ENCODE peak calls at places on chromosomes 13 and 19, in eight cellular contexts. D is body of pancreas, P is neuronal stem cell, J is lower lobe of right lung, Q is Karpas-422, Z is RWPE2, M is left ventricle myocardium inferior, E is fibroblast of lung. T is an unnamed sample.

GRCh38 chr13:50805805-50806204 is 37.7 kb downstream of the DLEU7 start:
- DNase-seq in D (no peak), P (no peak), J (no peak), Q (peak), Z (no peak), M (no peak), E (peak), T (no peak)

GRCh38 chr13:44664308-44664707 is 88.2 kb upstream of the TSC22D1 start:
- DNase-seq in D (no peak), P (no peak), J (no peak), Q (no peak), Z (no peak), M (no peak), E (no peak), T (no peak)

GRCh38 chr19:35462476-35462953 is 14.5 kb downstream of the FFAR2 start:
- DNase-seq in D (no peak), P (no peak), J (no peak), Q (peak), Z (no peak), M (no peak), E (no peak), T (no peak)

GRCh38 chr19:41564515-41565383 is 11.2 kb upstream of the CEACAM21 start:
- DNase-seq in D (no peak), P (peak), J (no peak), Q (no peak), Z (no peak), M (no peak), E (no peak), T (no peak)

GRCh38 chr13:42064259-42064658 is 15.8 kb downstream of the DGKH start:
- DNase-seq in D (no peak), P (no peak), J (no peak), Q (no peak), Z (no peak), M (no peak), E (peak), T (no peak)

GRCh38 chr19:24051516-24051915 is 35.5 kb upstream of the ZNF254 start:
- DNase-seq in D (no peak), P (no peak), J (no peak), Q (no peak), Z (no peak), M (no peak), E (no peak), T (no peak)

GRCh38 chr13:94968040-94968756 is 255.9 kb upstream of the SOX21 start:
- DNase-seq in D (no peak), P (peak), J (no peak), Q (no peak), Z (no peak), M (no peak), E (peak), T (peak)

GRCh38 chr19:43532571-43532961 is 422 bp upstream of the ZNF575 start:
- DNase-seq in D (peak), P (no peak), J (peak), Q (peak), Z (no peak), M (no peak), E (no peak), T (no peak)

GRCh38 chr13:94947965-94948371 is 235.6 kb upstream of the SOX21 start:
- DNase-seq in D (no peak), P (peak), J (no peak), Q (no peak), Z (no peak), M (no peak), E (peak), T (peak)

GRCh38 chr19:13906910-13907309 is 909 bp downstream of the CC2D1A start:
- DNase-seq in D (no peak), P (no peak), J (no peak), Q (no peak), Z (no peak), M (no peak), E (no peak), T (no peak)

GRCh38 chr19:18543814-18544475 is 572 bp upstream of the FKBP8 start:
- DNase-seq in D (peak), P (peak), J (peak), Q (peak), Z (no peak), M (no peak), E (peak), T (peak)

GRCh38 chr19:38722947-38723605 is 21.2 kb downstream of the CAPN12 start:
- DNase-seq in D (no peak), P (no peak), J (no peak), Q (no peak), Z (no peak), M (no peak), E (no peak), T (no peak)

GRCh38 chr19:38720559-38721236 is 23.6 kb downstream of the CAPN12 start:
- DNase-seq in D (no peak), P (no peak), J (no peak), Q (no peak), Z (no peak), M (no peak), E (no peak), T (no peak)

GRCh38 chr19:38719761-38720558 is 24.3 kb downstream of the CAPN12 start:
- DNase-seq in D (no peak), P (no peak), J (no peak), Q (no peak), Z (no peak), M (no peak), E (peak), T (no peak)

GRCh38 chr19:38721977-38722773 is 22.1 kb downstream of the CAPN12 start:
- DNase-seq in D (no peak), P (peak), J (no peak), Q (no peak), Z (no peak), M (peak), E (no peak), T (no peak)

DNA sequence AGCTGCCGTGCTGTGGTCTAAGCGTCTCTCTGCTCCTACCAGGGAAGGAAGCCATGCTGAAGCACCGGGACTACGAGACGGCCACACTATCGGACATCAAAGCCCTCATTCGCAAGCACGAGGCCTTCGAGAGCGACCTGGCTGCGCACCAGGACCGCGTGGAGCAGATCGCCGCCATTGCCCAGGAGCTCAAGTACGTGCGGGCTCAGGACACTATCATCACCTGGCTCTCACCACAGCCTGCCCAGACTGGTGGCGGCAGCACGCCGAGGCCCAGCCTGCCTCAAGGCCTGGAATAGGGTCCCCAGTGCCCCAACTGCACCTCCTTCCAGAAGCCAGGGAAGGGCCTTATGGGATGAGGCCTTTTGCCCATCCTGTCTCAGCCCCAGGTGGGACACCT is 22.8 kb downstream of the CAPN12 start:
- DNase-seq in D (no peak), P (no peak), J (no peak), Q (no peak), Z (no peak), M (no peak), E (no peak), T (no peak)
- H3K27ac ChIP-seq in D (peak), P (peak), J (peak), Q (no peak), Z (no peak), M (peak), E (no peak), T (peak)

DNA sequence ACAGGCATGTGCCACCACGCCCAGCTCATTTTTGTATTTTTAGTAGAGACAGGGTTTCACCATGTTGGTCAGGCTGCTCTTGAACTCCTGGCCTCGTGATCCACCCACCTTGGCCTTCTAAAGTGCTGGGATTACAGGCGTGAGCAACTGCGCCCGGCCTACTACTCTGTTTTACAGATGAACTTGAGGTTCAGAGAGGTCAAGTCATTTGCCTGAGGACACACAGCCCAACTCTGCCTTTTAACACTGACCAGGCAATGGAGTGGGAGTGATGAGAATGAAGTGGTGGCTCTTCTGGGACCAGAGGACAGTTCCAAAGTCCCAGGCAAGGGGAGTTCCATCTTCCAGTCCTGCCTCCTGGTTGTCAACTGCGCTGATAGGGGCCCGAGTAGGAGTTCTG is 41.4 kb downstream of the CERS4 start:
- DNase-seq in D (no peak), P (no peak), J (no peak), Q (no peak), Z (no peak), M (no peak), E (no peak), T (no peak)
- H3K27ac ChIP-seq in D (peak), P (no peak), J (no peak), Q (no peak), Z (no peak), M (peak), E (no peak), T (peak)

GRCh38 chr19:8307965-8308866 is at the start of gene CD320:
- DNase-seq in D (peak), P (peak), J (peak), Q (peak), Z (peak), M (peak), E (peak), T (peak)

GRCh38 chr19:8306235-8307054 is 1.7 kb downstream of the CD320 start:
- DNase-seq in D (peak), P (no peak), J (peak), Q (no peak), Z (peak), M (no peak), E (no peak), T (no peak)

GRCh38 chr19:8307400-8307964 is 676 bp downstream of the CD320 start:
- DNase-seq in D (no peak), P (no peak), J (no peak), Q (peak), Z (peak), M (no peak), E (no peak), T (no peak)

GRCh38 chr19:8304841-8305621 is 3.1 kb downstream of the CD320 start:
- DNase-seq in D (peak), P (peak), J (peak), Q (peak), Z (peak), M (no peak), E (no peak), T (no peak)

GRCh38 chr19:8305798-8306197 is 2.4 kb downstream of the CD320 start:
- DNase-seq in D (peak), P (no peak), J (peak), Q (no peak), Z (peak), M (no peak), E (no peak), T (no peak)
- H3K27ac ChIP-seq in D (no peak), P (no peak), J (peak), Q (no peak), Z (no peak), M (peak), E (no peak), T (no peak)

GRCh38 chr19:49149652-49150105 is 5.5 kb downstream of the HRC start:
- DNase-seq in D (peak), P (peak), J (peak), Q (no peak), Z (no peak), M (peak), E (peak), T (peak)
- H3K27ac ChIP-seq in D (peak), P (peak), J (peak), Q (no peak), Z (peak), M (peak), E (peak), T (peak)

DNA sequence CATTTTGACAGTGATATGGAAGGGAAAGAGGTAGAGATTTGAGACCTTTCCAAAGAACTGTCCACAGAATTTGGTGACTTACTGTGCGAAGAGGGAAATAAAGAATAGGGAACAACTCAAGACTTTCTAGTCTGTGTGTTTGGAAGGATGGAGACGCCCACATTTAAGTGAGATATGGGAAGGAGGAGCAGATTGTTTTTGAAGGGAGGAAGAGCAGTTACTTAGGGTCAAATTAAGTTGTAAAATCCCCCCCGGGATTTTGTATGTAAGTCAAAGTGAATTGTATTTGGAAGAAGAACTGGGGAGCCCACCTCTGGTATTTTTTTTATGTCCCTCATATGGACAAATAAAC is 1.2 kb downstream of the USPL1 start:
- DNase-seq in D (no peak), P (no peak), J (no peak), Q (no peak), Z (no peak), M (no peak), E (no peak), T (no peak)
- H3K27ac ChIP-seq in D (peak), P (no peak), J (peak), Q (peak), Z (peak), M (peak), E (peak), T (peak)

DNA sequence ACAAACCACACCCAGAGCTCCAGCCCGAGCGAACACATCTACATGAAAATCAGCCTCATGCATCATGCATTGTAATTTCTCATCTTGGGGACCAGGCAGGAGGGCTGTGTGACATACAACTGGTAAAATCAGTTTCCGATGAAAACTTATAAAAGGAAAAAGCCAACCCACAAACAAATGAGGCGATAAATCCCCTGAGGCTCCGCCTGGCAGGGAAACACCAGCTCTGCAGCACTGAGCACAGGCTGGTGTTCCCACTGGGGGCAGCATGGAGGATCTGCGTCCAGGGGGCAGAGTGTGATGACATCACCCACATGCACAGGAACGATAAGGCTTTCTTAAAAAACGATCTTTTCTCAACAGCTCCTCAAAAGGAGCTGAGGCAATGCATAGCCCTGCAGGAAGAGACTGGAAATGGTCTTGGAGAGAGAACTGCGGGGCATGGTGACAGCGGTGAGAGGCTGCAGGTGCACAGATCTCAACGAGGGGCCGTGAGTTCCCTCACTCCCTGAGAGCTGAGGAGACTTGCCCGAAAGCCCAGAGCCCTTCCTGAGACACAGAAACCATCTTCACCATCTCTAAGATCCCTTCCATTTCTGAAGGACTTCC is 24.6 kb downstream of the SH3GL1 start:
- DNase-seq in D (peak), P (no peak), J (no peak), Q (peak), Z (no peak), M (no peak), E (peak), T (no peak)
- H3K27ac ChIP-seq in D (peak), P (no peak), J (peak), Q (peak), Z (peak), M (peak), E (peak), T (peak)

GRCh38 chr19:1365964-1366695 is 17.6 kb upstream of the NDUFS7 start:
- DNase-seq in D (no peak), P (no peak), J (no peak), Q (no peak), Z (no peak), M (no peak), E (no peak), T (no peak)
- H3K27ac ChIP-seq in D (no peak), P (peak), J (no peak), Q (no peak), Z (no peak), M (no peak), E (no peak), T (no peak)

GRCh38 chr13:109666656-109667448 is 119.5 kb downstream of the IRS2 start:
- DNase-seq in D (no peak), P (no peak), J (no peak), Q (no peak), Z (no peak), M (no peak), E (peak), T (no peak)
- H3K27ac ChIP-seq in D (no peak), P (no peak), J (no peak), Q (no peak), Z (peak), M (no peak), E (no peak), T (no peak)

GRCh38 chr19:19651076-19651475 is 7.6 kb upstream of the GMIP start:
- DNase-seq in D (no peak), P (no peak), J (no peak), Q (no peak), Z (no peak), M (peak), E (no peak), T (peak)
- H3K27ac ChIP-seq in D (no peak), P (no peak), J (no peak), Q (no peak), Z (no peak), M (no peak), E (no peak), T (peak)

GRCh38 chr13:111287201-111287600 is 33.2 kb upstream of the TEX29 start:
- DNase-seq in D (no peak), P (no peak), J (no peak), Q (no peak), Z (no peak), M (no peak), E (no peak), T (no peak)
- H3K27ac ChIP-seq in D (no peak), P (no peak), J (no peak), Q (no peak), Z (no peak), M (no peak), E (no peak), T (no peak)